ENCODE peak calls at places on chromosome 22, in eight cellular contexts. One of them, this sample, is unnamed.

GRCh38 chr22:47777426-47777825 is 1015.0 kb downstream of the TBC1D22A start:
- DNase-seq in RWPE1: no peak
- DNase-seq in cardiac septum: peak; percentile 63
- DNase-seq in tibial nerve: no peak
- DNase-seq in choroid plexus epithelial cell: no peak
- DNase-seq in AG10803: no peak
- DNase-seq in naive thymus-derived CD8-positive, alpha-beta T cell: no peak
- DNase-seq in germinal center: no peak
- DNase-seq in this sample: no peak

GRCh38 chr22:49081261-49081666 is 746.4 kb downstream of the BRD1 start:
- DNase-seq in RWPE1: no peak
- DNase-seq in cardiac septum: peak; percentile 73
- DNase-seq in tibial nerve: no peak
- DNase-seq in choroid plexus epithelial cell: no peak
- DNase-seq in AG10803: no peak
- DNase-seq in naive thymus-derived CD8-positive, alpha-beta T cell: no peak
- DNase-seq in germinal center: no peak
- DNase-seq in this sample: no peak

GRCh38 chr22:50114221-50114981 is 24.6 kb downstream of the MOV10L1 start:
- DNase-seq in RWPE1: peak; percentile 8
- DNase-seq in cardiac septum: no peak
- DNase-seq in tibial nerve: no peak
- DNase-seq in choroid plexus epithelial cell: peak; percentile 74
- DNase-seq in AG10803: peak; percentile 80
- DNase-seq in naive thymus-derived CD8-positive, alpha-beta T cell: no peak
- DNase-seq in germinal center: no peak
- DNase-seq in this sample: no peak

GRCh38 chr22:50274311-50274710 is 4.1 kb upstream of the MAPK11 start:
- DNase-seq in RWPE1: peak; percentile 45
- DNase-seq in cardiac septum: no peak
- DNase-seq in tibial nerve: no peak
- DNase-seq in choroid plexus epithelial cell: peak; percentile 69
- DNase-seq in AG10803: peak; percentile 63
- DNase-seq in naive thymus-derived CD8-positive, alpha-beta T cell: no peak
- DNase-seq in germinal center: no peak
- DNase-seq in this sample: peak; percentile 79

GRCh38 chr22:44816141-44816540 is 63.8 kb downstream of the ARHGAP8 start:
- DNase-seq in RWPE1: no peak
- DNase-seq in cardiac septum: no peak
- DNase-seq in tibial nerve: no peak
- DNase-seq in choroid plexus epithelial cell: no peak
- DNase-seq in AG10803: no peak
- DNase-seq in naive thymus-derived CD8-positive, alpha-beta T cell: no peak
- DNase-seq in germinal center: no peak
- DNase-seq in this sample: no peak

GRCh38 chr22:21013742-21014201 is 1.2 kb upstream of the P2RX6 start:
- DNase-seq in RWPE1: no peak
- DNase-seq in cardiac septum: no peak
- DNase-seq in tibial nerve: no peak
- DNase-seq in choroid plexus epithelial cell: no peak
- DNase-seq in AG10803: no peak
- DNase-seq in naive thymus-derived CD8-positive, alpha-beta T cell: no peak
- DNase-seq in germinal center: no peak
- DNase-seq in this sample: no peak

GRCh38 chr22:23053051-23053707 is 17.1 kb upstream of the GNAZ start:
- DNase-seq in RWPE1: no peak
- DNase-seq in cardiac septum: peak; percentile 47
- DNase-seq in tibial nerve: no peak
- DNase-seq in choroid plexus epithelial cell: no peak
- DNase-seq in AG10803: no peak
- DNase-seq in naive thymus-derived CD8-positive, alpha-beta T cell: no peak
- DNase-seq in germinal center: no peak
- DNase-seq in this sample: no peak

GRCh38 chr22:50576806-50577696 is 1.2 kb downstream of the CPT1B start:
- DNase-seq in RWPE1: no peak
- DNase-seq in cardiac septum: no peak
- DNase-seq in tibial nerve: no peak
- DNase-seq in choroid plexus epithelial cell: no peak
- DNase-seq in AG10803: no peak
- DNase-seq in naive thymus-derived CD8-positive, alpha-beta T cell: no peak
- DNase-seq in germinal center: no peak
- DNase-seq in this sample: no peak

GRCh38 chr22:37121887-37122591 is 12.5 kb upstream of the TMPRSS6 start:
- DNase-seq in RWPE1: peak; percentile 25
- DNase-seq in cardiac septum: no peak
- DNase-seq in tibial nerve: no peak
- DNase-seq in choroid plexus epithelial cell: peak; percentile 28
- DNase-seq in AG10803: peak; percentile 15
- DNase-seq in naive thymus-derived CD8-positive, alpha-beta T cell: peak; percentile 94
- DNase-seq in germinal center: peak; percentile 83
- DNase-seq in this sample: peak; percentile 58

GRCh38 chr22:28442264-28442950 is 237.2 kb downstream of the TTC28 start:
- DNase-seq in RWPE1: peak; percentile 83
- DNase-seq in cardiac septum: peak; percentile 89
- DNase-seq in tibial nerve: peak; percentile 49
- DNase-seq in choroid plexus epithelial cell: peak; percentile 84
- DNase-seq in AG10803: peak; percentile 77
- DNase-seq in naive thymus-derived CD8-positive, alpha-beta T cell: peak; percentile 72
- DNase-seq in germinal center: peak; percentile 87
- DNase-seq in this sample: peak; percentile 72

GRCh38 chr22:22431271-22432220 is 77.0 kb downstream of the ZNF280B start:
- DNase-seq in RWPE1: peak; percentile 52
- DNase-seq in cardiac septum: no peak
- DNase-seq in tibial nerve: peak; percentile 36
- DNase-seq in choroid plexus epithelial cell: peak; percentile 72
- DNase-seq in AG10803: peak; percentile 49
- DNase-seq in naive thymus-derived CD8-positive, alpha-beta T cell: peak; percentile 31
- DNase-seq in germinal center: peak; percentile 83
- DNase-seq in this sample: peak; percentile 63

GRCh38 chr22:46547883-46548244 is 10.4 kb upstream of the CELSR1 start:
- DNase-seq in RWPE1: no peak
- DNase-seq in cardiac septum: peak; percentile 87
- DNase-seq in tibial nerve: peak; percentile 30
- DNase-seq in choroid plexus epithelial cell: peak; percentile 89
- DNase-seq in AG10803: peak; percentile 90
- DNase-seq in naive thymus-derived CD8-positive, alpha-beta T cell: no peak
- DNase-seq in germinal center: no peak
- DNase-seq in this sample: no peak

GRCh38 chr22:24184057-24184798 is 2.9 kb downstream of the SUSD2 start:
- DNase-seq in RWPE1: no peak
- DNase-seq in cardiac septum: no peak
- DNase-seq in tibial nerve: no peak
- DNase-seq in choroid plexus epithelial cell: no peak
- DNase-seq in AG10803: no peak
- DNase-seq in naive thymus-derived CD8-positive, alpha-beta T cell: no peak
- DNase-seq in germinal center: no peak
- DNase-seq in this sample: no peak

GRCh38 chr22:49756656-49757055 is 71.0 kb downstream of the BRD1 start:
- DNase-seq in RWPE1: no peak
- DNase-seq in cardiac septum: no peak
- DNase-seq in tibial nerve: no peak
- DNase-seq in choroid plexus epithelial cell: no peak
- DNase-seq in AG10803: no peak
- DNase-seq in naive thymus-derived CD8-positive, alpha-beta T cell: no peak
- DNase-seq in germinal center: no peak
- DNase-seq in this sample: no peak

GRCh38 chr22:19597399-19597735 is 73.2 kb upstream of the CLDN5 start:
- DNase-seq in RWPE1: no peak
- DNase-seq in cardiac septum: no peak
- DNase-seq in tibial nerve: no peak
- DNase-seq in choroid plexus epithelial cell: no peak
- DNase-seq in AG10803: no peak
- DNase-seq in naive thymus-derived CD8-positive, alpha-beta T cell: peak; percentile 76
- DNase-seq in germinal center: peak; percentile 80
- DNase-seq in this sample: no peak

GRCh38 chr22:35956850-35957249 is 71.8 kb downstream of the RBFOX2 start:
- DNase-seq in RWPE1: no peak
- DNase-seq in cardiac septum: no peak
- DNase-seq in tibial nerve: no peak
- DNase-seq in choroid plexus epithelial cell: no peak
- DNase-seq in AG10803: no peak
- DNase-seq in naive thymus-derived CD8-positive, alpha-beta T cell: no peak
- DNase-seq in germinal center: no peak
- DNase-seq in this sample: no peak

GRCh38 chr22:47626428-47627390 is 864.3 kb downstream of the TBC1D22A start:
- DNase-seq in RWPE1: no peak
- DNase-seq in cardiac septum: no peak
- DNase-seq in tibial nerve: no peak
- DNase-seq in choroid plexus epithelial cell: no peak
- DNase-seq in AG10803: no peak
- DNase-seq in naive thymus-derived CD8-positive, alpha-beta T cell: no peak
- DNase-seq in germinal center: no peak
- DNase-seq in this sample: peak; percentile 46

GRCh38 chr22:38187413-38188212 is 6.0 kb upstream of the PLA2G6 start:
- DNase-seq in RWPE1: no peak
- DNase-seq in cardiac septum: no peak
- DNase-seq in tibial nerve: no peak
- DNase-seq in choroid plexus epithelial cell: peak; percentile 59
- DNase-seq in AG10803: peak; percentile 46
- DNase-seq in naive thymus-derived CD8-positive, alpha-beta T cell: no peak
- DNase-seq in germinal center: no peak
- DNase-seq in this sample: no peak

GRCh38 chr22:17952273-17952801 is 72.0 kb downstream of the MICAL3 start:
- DNase-seq in RWPE1: no peak
- DNase-seq in cardiac septum: no peak
- DNase-seq in tibial nerve: no peak
- DNase-seq in choroid plexus epithelial cell: no peak
- DNase-seq in AG10803: no peak
- DNase-seq in naive thymus-derived CD8-positive, alpha-beta T cell: no peak
- DNase-seq in germinal center: no peak
- DNase-seq in this sample: no peak

GRCh38 chr22:46797355-46797754 is 34.9 kb downstream of the TBC1D22A start:
- DNase-seq in RWPE1: peak; percentile 34
- DNase-seq in cardiac septum: no peak
- DNase-seq in tibial nerve: no peak
- DNase-seq in choroid plexus epithelial cell: peak; percentile 86
- DNase-seq in AG10803: peak; percentile 15
- DNase-seq in naive thymus-derived CD8-positive, alpha-beta T cell: no peak
- DNase-seq in germinal center: no peak
- DNase-seq in this sample: no peak

GRCh38 chr22:47807506-47807905 is 1045.1 kb downstream of the TBC1D22A start:
- DNase-seq in RWPE1: no peak
- DNase-seq in cardiac septum: no peak
- DNase-seq in tibial nerve: no peak
- DNase-seq in choroid plexus epithelial cell: no peak
- DNase-seq in AG10803: no peak
- DNase-seq in naive thymus-derived CD8-positive, alpha-beta T cell: no peak
- DNase-seq in germinal center: no peak
- DNase-seq in this sample: no peak

GRCh38 chr22:47196881-47197701 is 434.6 kb downstream of the TBC1D22A start:
- DNase-seq in RWPE1: no peak
- DNase-seq in cardiac septum: peak; percentile 44
- DNase-seq in tibial nerve: peak; percentile 9
- DNase-seq in choroid plexus epithelial cell: no peak
- DNase-seq in AG10803: no peak
- DNase-seq in naive thymus-derived CD8-positive, alpha-beta T cell: no peak
- DNase-seq in germinal center: no peak
- DNase-seq in this sample: no peak

GRCh38 chr22:31206896-31207687 is 5.0 kb upstream of the LIMK2 start:
- DNase-seq in RWPE1: peak; percentile 36
- DNase-seq in cardiac septum: no peak
- DNase-seq in tibial nerve: no peak
- DNase-seq in choroid plexus epithelial cell: peak; percentile 15
- DNase-seq in AG10803: no peak
- DNase-seq in naive thymus-derived CD8-positive, alpha-beta T cell: no peak
- DNase-seq in germinal center: no peak
- DNase-seq in this sample: peak; percentile 24

GRCh38 chr22:45448431-45448830 is 34.9 kb downstream of the RIBC2 start:
- DNase-seq in RWPE1: no peak
- DNase-seq in cardiac septum: no peak
- DNase-seq in tibial nerve: peak; percentile 57
- DNase-seq in choroid plexus epithelial cell: no peak
- DNase-seq in AG10803: peak; percentile 84
- DNase-seq in naive thymus-derived CD8-positive, alpha-beta T cell: no peak
- DNase-seq in germinal center: no peak
- DNase-seq in this sample: no peak

GRCh38 chr22:22031183-22031560 is 48.6 kb upstream of the TOP3B start:
- DNase-seq in RWPE1: no peak
- DNase-seq in cardiac septum: no peak
- DNase-seq in tibial nerve: no peak
- DNase-seq in choroid plexus epithelial cell: no peak
- DNase-seq in AG10803: no peak
- DNase-seq in naive thymus-derived CD8-positive, alpha-beta T cell: no peak
- DNase-seq in germinal center: peak; percentile 61
- DNase-seq in this sample: peak; percentile 28

GRCh38 chr22:49211176-49211575 is 616.5 kb downstream of the BRD1 start:
- DNase-seq in RWPE1: no peak
- DNase-seq in cardiac septum: peak; percentile 73
- DNase-seq in tibial nerve: no peak
- DNase-seq in choroid plexus epithelial cell: no peak
- DNase-seq in AG10803: no peak
- DNase-seq in naive thymus-derived CD8-positive, alpha-beta T cell: no peak
- DNase-seq in germinal center: no peak
- DNase-seq in this sample: no peak

GRCh38 chr22:20298803-20299735 is 20.8 kb downstream of the DGCR6L start:
- DNase-seq in RWPE1: peak; percentile 62
- DNase-seq in cardiac septum: peak; percentile 85
- DNase-seq in tibial nerve: peak; percentile 56
- DNase-seq in choroid plexus epithelial cell: peak; percentile 65
- DNase-seq in AG10803: peak; percentile 51
- DNase-seq in naive thymus-derived CD8-positive, alpha-beta T cell: peak; percentile 90
- DNase-seq in germinal center: peak; percentile 83
- DNase-seq in this sample: peak; percentile 56

GRCh38 chr22:20014526-20015186 is 2.0 kb downstream of the ARVCF start:
- DNase-seq in RWPE1: no peak
- DNase-seq in cardiac septum: no peak
- DNase-seq in tibial nerve: no peak
- DNase-seq in choroid plexus epithelial cell: no peak
- DNase-seq in AG10803: no peak
- DNase-seq in naive thymus-derived CD8-positive, alpha-beta T cell: no peak
- DNase-seq in germinal center: no peak
- DNase-seq in this sample: no peak